ENCODE peak calls at places on chromosome 17, in nine cellular contexts. One of them, this sample, is unnamed.

GRCh38 chr17:50056961-50057330 is 1.0 kb downstream of the ITGA3 start:
- DNase-seq in body of pancreas: no peak
- DNase-seq in breast epithelium: no peak
- DNase-seq in astrocyte of the spinal cord: peak
- DNase-seq in stomach: peak
- DNase-seq in CD8-positive, alpha-beta T cell: no peak
- DNase-seq in astrocyte: peak
- DNase-seq in right atrium auricular region: peak
- DNase-seq in psoas muscle: no peak
- DNase-seq in this sample: peak

GRCh38 chr17:15307686-15308085 is 33.7 kb downstream of the TEKT3 start:
- DNase-seq in astrocyte: no peak
- DNase-seq in stomach: no peak
- DNase-seq in psoas muscle: peak
- DNase-seq in breast epithelium: no peak
- DNase-seq in right atrium auricular region: no peak
- DNase-seq in astrocyte of the spinal cord: no peak
- DNase-seq in CD8-positive, alpha-beta T cell: no peak
- DNase-seq in body of pancreas: no peak
- DNase-seq in this sample: peak

GRCh38 chr17:57067162-57067561 is 17.9 kb upstream of the AKAP1 start:
- DNase-seq in astrocyte: no peak
- DNase-seq in astrocyte of the spinal cord: no peak
- DNase-seq in right atrium auricular region: no peak
- DNase-seq in body of pancreas: no peak
- DNase-seq in CD8-positive, alpha-beta T cell: no peak
- DNase-seq in breast epithelium: no peak
- DNase-seq in psoas muscle: no peak
- DNase-seq in stomach: no peak
- DNase-seq in this sample: no peak

GRCh38 chr17:7124923-7125322 is 10.3 kb upstream of the ASGR2 start:
- DNase-seq in CD8-positive, alpha-beta T cell: no peak
- DNase-seq in astrocyte of the spinal cord: no peak
- DNase-seq in astrocyte: no peak
- DNase-seq in stomach: no peak
- DNase-seq in psoas muscle: no peak
- DNase-seq in right atrium auricular region: no peak
- DNase-seq in body of pancreas: no peak
- DNase-seq in breast epithelium: no peak
- DNase-seq in this sample: no peak

GRCh38 chr17:7842950-7843535 is 9.0 kb downstream of the KDM6B start:
- DNase-seq in astrocyte of the spinal cord: no peak
- DNase-seq in astrocyte: peak
- DNase-seq in right atrium auricular region: peak
- DNase-seq in CD8-positive, alpha-beta T cell: no peak
- DNase-seq in stomach: peak
- DNase-seq in psoas muscle: peak
- DNase-seq in breast epithelium: peak
- DNase-seq in body of pancreas: peak
- DNase-seq in this sample: peak

GRCh38 chr17:82287849-82288601 is 14.5 kb upstream of the CSNK1D start:
- DNase-seq in stomach: peak
- DNase-seq in body of pancreas: peak
- DNase-seq in astrocyte of the spinal cord: peak
- DNase-seq in right atrium auricular region: no peak
- DNase-seq in breast epithelium: peak
- DNase-seq in psoas muscle: peak
- DNase-seq in astrocyte: peak
- DNase-seq in CD8-positive, alpha-beta T cell: no peak
- DNase-seq in this sample: peak

GRCh38 chr17:21160401-21160800 is 33.6 kb downstream of the DHRS7B start:
- DNase-seq in body of pancreas: no peak
- DNase-seq in CD8-positive, alpha-beta T cell: no peak
- DNase-seq in breast epithelium: no peak
- DNase-seq in astrocyte of the spinal cord: no peak
- DNase-seq in stomach: no peak
- DNase-seq in psoas muscle: no peak
- DNase-seq in right atrium auricular region: no peak
- DNase-seq in astrocyte: no peak
- DNase-seq in this sample: peak

GRCh38 chr17:62109378-62109902 is 44.4 kb upstream of the MED13 start:
- DNase-seq in psoas muscle: no peak
- DNase-seq in stomach: peak
- DNase-seq in CD8-positive, alpha-beta T cell: peak
- DNase-seq in right atrium auricular region: no peak
- DNase-seq in astrocyte: peak
- DNase-seq in breast epithelium: no peak
- DNase-seq in body of pancreas: peak
- DNase-seq in astrocyte of the spinal cord: peak
- DNase-seq in this sample: peak

GRCh38 chr17:66347661-66348604 is 45.5 kb downstream of the PRKCA start:
- DNase-seq in stomach: no peak
- DNase-seq in astrocyte: no peak
- DNase-seq in astrocyte of the spinal cord: peak
- DNase-seq in right atrium auricular region: no peak
- DNase-seq in psoas muscle: no peak
- DNase-seq in body of pancreas: no peak
- DNase-seq in breast epithelium: no peak
- DNase-seq in CD8-positive, alpha-beta T cell: no peak
- DNase-seq in this sample: peak

GRCh38 chr17:42345396-42346078 is 42.7 kb downstream of the STAT3 start:
- DNase-seq in astrocyte: no peak
- DNase-seq in psoas muscle: no peak
- DNase-seq in breast epithelium: no peak
- DNase-seq in astrocyte of the spinal cord: no peak
- DNase-seq in stomach: no peak
- DNase-seq in body of pancreas: peak
- DNase-seq in right atrium auricular region: no peak
- DNase-seq in CD8-positive, alpha-beta T cell: no peak
- DNase-seq in this sample: no peak

GRCh38 chr17:1108560-1108809 is 71.3 kb downstream of the ABR start:
- DNase-seq in astrocyte: no peak
- DNase-seq in breast epithelium: no peak
- DNase-seq in astrocyte of the spinal cord: no peak
- DNase-seq in right atrium auricular region: no peak
- DNase-seq in stomach: no peak
- DNase-seq in CD8-positive, alpha-beta T cell: no peak
- DNase-seq in body of pancreas: no peak
- DNase-seq in psoas muscle: no peak
- DNase-seq in this sample: no peak

GRCh38 chr17:67974598-67975066 is 21.6 kb downstream of the C17orf58 start:
- DNase-seq in psoas muscle: no peak
- DNase-seq in body of pancreas: no peak
- DNase-seq in astrocyte: no peak
- DNase-seq in breast epithelium: no peak
- DNase-seq in stomach: no peak
- DNase-seq in CD8-positive, alpha-beta T cell: no peak
- DNase-seq in right atrium auricular region: peak
- DNase-seq in astrocyte of the spinal cord: no peak
- DNase-seq in this sample: no peak
- H3K4me3 ChIP-seq in psoas muscle: no peak
- H3K4me3 ChIP-seq in body of pancreas: no peak
- H3K4me3 ChIP-seq in astrocyte: no peak
- H3K4me3 ChIP-seq in breast epithelium: no peak
- H3K4me3 ChIP-seq in stomach: no peak
- H3K4me3 ChIP-seq in CD8-positive, alpha-beta T cell: no peak
- H3K4me3 ChIP-seq in right atrium auricular region: no peak
- H3K4me3 ChIP-seq in astrocyte of the spinal cord: no peak
- H3K4me3 ChIP-seq in this sample: no peak

DNA sequence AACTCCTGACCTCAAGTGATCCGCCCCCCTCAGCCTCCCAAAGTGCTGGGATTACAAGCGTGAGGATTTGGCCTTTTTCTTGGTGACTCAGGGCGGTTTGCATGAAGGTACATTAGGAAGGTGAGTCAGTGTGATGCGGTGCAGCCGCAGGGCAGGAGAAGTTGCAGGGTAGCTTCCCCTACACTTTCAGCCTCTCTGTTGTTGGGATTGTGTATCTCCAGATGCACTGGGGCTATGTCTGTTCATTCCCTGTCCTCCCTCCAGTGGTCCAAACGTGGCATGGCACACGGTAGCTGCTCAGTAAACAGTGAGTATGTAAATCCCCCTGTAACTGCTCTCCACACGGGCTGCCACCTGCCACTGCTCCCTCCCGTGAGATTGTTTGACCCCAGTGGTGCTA is 109.1 kb upstream of the CDC42EP4 start:
- DNase-seq in body of pancreas: no peak
- DNase-seq in CD8-positive, alpha-beta T cell: no peak
- DNase-seq in psoas muscle: no peak
- DNase-seq in astrocyte: peak
- DNase-seq in breast epithelium: no peak
- DNase-seq in astrocyte of the spinal cord: peak
- DNase-seq in right atrium auricular region: no peak
- DNase-seq in stomach: no peak
- DNase-seq in this sample: peak
- TF ChIP-seq CTCF in body of pancreas: no peak
- TF ChIP-seq CTCF in CD8-positive, alpha-beta T cell: no peak
- TF ChIP-seq CTCF in psoas muscle: no peak
- TF ChIP-seq CTCF in astrocyte: peak
- TF ChIP-seq CTCF in breast epithelium: no peak
- TF ChIP-seq CTCF in astrocyte of the spinal cord: peak
- TF ChIP-seq CTCF in right atrium auricular region: no peak
- TF ChIP-seq CTCF in stomach: no peak
- TF ChIP-seq CTCF in this sample: peak

GRCh38 chr17:18319604-18320256 is 4.6 kb downstream of the SMCR8 start:
- DNase-seq in right atrium auricular region: no peak
- DNase-seq in CD8-positive, alpha-beta T cell: no peak
- DNase-seq in stomach: peak
- DNase-seq in body of pancreas: no peak
- DNase-seq in breast epithelium: no peak
- DNase-seq in astrocyte: peak
- DNase-seq in psoas muscle: no peak
- DNase-seq in astrocyte of the spinal cord: peak
- DNase-seq in this sample: peak
- H3K4me3 ChIP-seq in right atrium auricular region: no peak
- H3K4me3 ChIP-seq in CD8-positive, alpha-beta T cell: no peak
- H3K4me3 ChIP-seq in stomach: peak
- H3K4me3 ChIP-seq in body of pancreas: no peak
- H3K4me3 ChIP-seq in breast epithelium: no peak
- H3K4me3 ChIP-seq in astrocyte: no peak
- H3K4me3 ChIP-seq in psoas muscle: no peak
- H3K4me3 ChIP-seq in astrocyte of the spinal cord: no peak
- H3K4me3 ChIP-seq in this sample: no peak

GRCh38 chr17:79970576-79971068 is 65.0 kb downstream of the TBC1D16 start:
- DNase-seq in breast epithelium: no peak
- DNase-seq in stomach: peak
- DNase-seq in right atrium auricular region: no peak
- DNase-seq in CD8-positive, alpha-beta T cell: no peak
- DNase-seq in body of pancreas: peak
- DNase-seq in astrocyte of the spinal cord: no peak
- DNase-seq in psoas muscle: no peak
- DNase-seq in astrocyte: no peak
- DNase-seq in this sample: peak
- TF ChIP-seq CTCF in breast epithelium: no peak
- TF ChIP-seq CTCF in stomach: no peak
- TF ChIP-seq CTCF in right atrium auricular region: no peak
- TF ChIP-seq CTCF in CD8-positive, alpha-beta T cell: peak
- TF ChIP-seq CTCF in body of pancreas: peak
- TF ChIP-seq CTCF in astrocyte of the spinal cord: peak
- TF ChIP-seq CTCF in psoas muscle: peak
- TF ChIP-seq CTCF in astrocyte: peak
- TF ChIP-seq CTCF in this sample: peak

This sample was measured in fibroblast of pulmonary artery.